ENCODE peak calls at places on chromosomes 4 and X, in six cellular contexts. One of them, this sample, is unnamed.

GRCh38 chr4:85498068-85498733 is 23.3 kb downstream of the ARHGAP24 start:
- DNase-seq in astrocyte: peak; percentile 69
- DNase-seq in esophagus muscularis mucosa: no peak
- DNase-seq in dorsolateral prefrontal cortex: peak; percentile 36
- DNase-seq in heart right ventricle: no peak
- DNase-seq in WTC11: no peak
- DNase-seq in this sample: no peak

GRCh38 chrX:36868592-36868991 is 139.6 kb upstream of the FAM47C start:
- DNase-seq in astrocyte: no peak
- DNase-seq in esophagus muscularis mucosa: no peak
- DNase-seq in dorsolateral prefrontal cortex: no peak
- DNase-seq in heart right ventricle: no peak
- DNase-seq in WTC11: no peak
- DNase-seq in this sample: no peak

GRCh38 chr4:47840291-47840690 is 2.4 kb upstream of the CORIN start:
- DNase-seq in astrocyte: no peak
- DNase-seq in esophagus muscularis mucosa: no peak
- DNase-seq in dorsolateral prefrontal cortex: no peak
- DNase-seq in heart right ventricle: no peak
- DNase-seq in WTC11: no peak
- DNase-seq in this sample: no peak

GRCh38 chr4:173420324-173420752 is 21.4 kb upstream of the SCRG1 start:
- DNase-seq in astrocyte: no peak
- DNase-seq in esophagus muscularis mucosa: no peak
- DNase-seq in dorsolateral prefrontal cortex: no peak
- DNase-seq in heart right ventricle: no peak
- DNase-seq in WTC11: no peak
- DNase-seq in this sample: no peak

GRCh38 chr4:7890635-7891393 is 48.8 kb downstream of the AFAP1 start:
- DNase-seq in astrocyte: peak; percentile 97
- DNase-seq in esophagus muscularis mucosa: no peak
- DNase-seq in dorsolateral prefrontal cortex: no peak
- DNase-seq in heart right ventricle: no peak
- DNase-seq in WTC11: no peak
- DNase-seq in this sample: no peak

GRCh38 chrX:131728295-131729145 is 184.6 kb downstream of the OR13H1 start:
- DNase-seq in astrocyte: peak; percentile 49
- DNase-seq in esophagus muscularis mucosa: no peak
- DNase-seq in dorsolateral prefrontal cortex: peak; percentile 72
- DNase-seq in heart right ventricle: no peak
- DNase-seq in WTC11: peak; percentile 15
- DNase-seq in this sample: no peak

GRCh38 chr4:76526585-76526990 is 91.6 kb downstream of the SHROOM3 start:
- DNase-seq in astrocyte: peak; percentile 79
- DNase-seq in esophagus muscularis mucosa: no peak
- DNase-seq in dorsolateral prefrontal cortex: no peak
- DNase-seq in heart right ventricle: no peak
- DNase-seq in WTC11: no peak
- DNase-seq in this sample: no peak

GRCh38 chr4:89491731-89492235 is 184.2 kb upstream of the GPRIN3 start:
- DNase-seq in astrocyte: peak; percentile 7
- DNase-seq in esophagus muscularis mucosa: no peak
- DNase-seq in dorsolateral prefrontal cortex: no peak
- DNase-seq in heart right ventricle: no peak
- DNase-seq in WTC11: no peak
- DNase-seq in this sample: no peak

GRCh38 chrX:119093991-119094741 is 21.4 kb downstream of the CT47C1 start:
- DNase-seq in astrocyte: no peak
- DNase-seq in esophagus muscularis mucosa: no peak
- DNase-seq in dorsolateral prefrontal cortex: no peak
- DNase-seq in heart right ventricle: no peak
- DNase-seq in WTC11: no peak
- DNase-seq in this sample: no peak

GRCh38 chr4:169012049-169012448 is 2.0 kb upstream of the CBR4 start:
- DNase-seq in astrocyte: no peak
- DNase-seq in esophagus muscularis mucosa: no peak
- DNase-seq in dorsolateral prefrontal cortex: no peak
- DNase-seq in heart right ventricle: no peak
- DNase-seq in WTC11: no peak
- DNase-seq in this sample: no peak

GRCh38 chr4:169010125-169011023 is at the start of gene CBR4:
- DNase-seq in astrocyte: peak; percentile 98
- DNase-seq in esophagus muscularis mucosa: peak; percentile 99
- DNase-seq in dorsolateral prefrontal cortex: peak; percentile 99
- DNase-seq in heart right ventricle: peak; percentile 97
- DNase-seq in WTC11: peak; percentile 95
- DNase-seq in this sample: peak; percentile 93

GRCh38 chr4:169013396-169013795 is 3.3 kb upstream of the CBR4 start:
- DNase-seq in astrocyte: no peak
- DNase-seq in esophagus muscularis mucosa: no peak
- DNase-seq in dorsolateral prefrontal cortex: no peak
- DNase-seq in heart right ventricle: no peak
- DNase-seq in WTC11: no peak
- DNase-seq in this sample: no peak

GRCh38 chr4:169008478-169008877 is 1.6 kb downstream of the CBR4 start:
- DNase-seq in astrocyte: no peak
- DNase-seq in esophagus muscularis mucosa: no peak
- DNase-seq in dorsolateral prefrontal cortex: no peak
- DNase-seq in heart right ventricle: no peak
- DNase-seq in WTC11: no peak
- DNase-seq in this sample: no peak

DNA sequence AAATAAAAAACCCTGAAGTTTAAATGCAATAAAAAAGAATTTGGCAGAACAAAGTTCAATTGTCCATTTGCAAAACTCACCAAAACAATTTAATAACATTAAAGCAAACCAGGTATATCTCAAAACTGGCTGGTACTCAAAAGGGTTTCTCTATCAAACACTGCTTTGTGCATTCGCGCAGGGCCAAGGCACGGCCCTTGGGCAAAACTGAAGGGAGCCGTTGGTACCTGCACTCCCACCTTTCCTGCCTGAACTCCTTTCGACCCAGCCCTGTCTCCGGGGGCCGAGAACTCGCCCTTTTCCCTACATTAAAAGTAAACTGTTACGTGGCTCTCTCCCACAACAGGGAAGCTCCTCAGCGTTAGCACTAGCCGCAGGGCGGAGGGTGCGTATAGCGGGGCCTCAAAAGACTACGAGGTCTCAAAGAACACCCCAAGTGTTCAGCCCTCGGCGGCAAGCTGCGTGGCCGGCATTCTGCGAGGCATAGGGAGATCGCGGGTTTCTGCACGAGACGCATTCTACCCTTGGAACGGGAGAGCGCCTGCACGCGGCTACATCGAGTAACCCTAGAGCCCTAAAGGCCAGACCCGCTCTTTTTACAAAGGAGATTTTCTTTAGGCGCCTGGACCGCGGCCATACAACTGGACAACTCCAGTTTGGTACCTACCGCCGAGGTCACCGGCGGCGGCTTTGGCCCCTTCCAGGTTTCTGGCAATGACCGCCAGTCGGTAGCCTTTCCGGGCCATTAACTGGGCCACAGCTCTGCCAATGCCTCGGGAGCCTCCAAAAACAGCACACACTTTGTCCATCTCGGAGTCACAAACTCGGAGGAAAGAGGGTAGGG is 552 bp downstream of the CBR4 start:
- DNase-seq in astrocyte: peak; percentile 35
- DNase-seq in esophagus muscularis mucosa: no peak
- DNase-seq in dorsolateral prefrontal cortex: peak; percentile 55
- DNase-seq in heart right ventricle: peak; percentile 69
- DNase-seq in WTC11: peak; percentile 58
- DNase-seq in this sample: peak; percentile 56
- TF ChIP-seq CTCF in astrocyte: no peak
- TF ChIP-seq CTCF in esophagus muscularis mucosa: peak; percentile 20
- TF ChIP-seq CTCF in dorsolateral prefrontal cortex: no peak
- TF ChIP-seq CTCF in heart right ventricle: no peak
- TF ChIP-seq CTCF in WTC11: no peak
- TF ChIP-seq CTCF in this sample: no peak

GRCh38 chr4:170872794-170873193 is 783.0 kb upstream of the AADAT start:
- DNase-seq in astrocyte: no peak
- DNase-seq in esophagus muscularis mucosa: no peak
- DNase-seq in dorsolateral prefrontal cortex: no peak
- DNase-seq in heart right ventricle: no peak
- DNase-seq in WTC11: no peak
- DNase-seq in this sample: no peak

DNA sequence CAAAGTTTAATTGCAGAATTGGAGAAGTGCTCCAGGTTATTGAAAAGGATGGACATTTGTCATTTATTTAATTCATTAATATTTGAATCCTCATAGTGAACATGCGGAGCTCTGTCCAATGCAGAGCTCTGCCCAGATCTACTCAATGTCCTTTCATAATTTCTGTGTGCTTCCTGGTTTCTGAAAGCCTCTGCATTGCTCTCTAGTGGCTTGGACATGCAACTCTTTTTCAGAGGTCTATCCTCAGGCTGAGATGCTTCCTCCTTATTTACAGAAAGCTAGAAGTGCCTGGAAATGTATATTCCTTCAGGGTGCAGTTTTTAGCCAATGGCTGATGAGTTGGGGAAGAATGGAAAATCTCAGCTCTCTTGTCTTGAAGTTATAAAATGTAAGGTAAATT is 786.1 kb upstream of the AADAT start:
- DNase-seq in astrocyte: no peak
- DNase-seq in esophagus muscularis mucosa: no peak
- DNase-seq in dorsolateral prefrontal cortex: no peak
- DNase-seq in heart right ventricle: no peak
- DNase-seq in WTC11: no peak
- DNase-seq in this sample: no peak
- TF ChIP-seq CTCF in astrocyte: no peak
- TF ChIP-seq CTCF in esophagus muscularis mucosa: no peak
- TF ChIP-seq CTCF in dorsolateral prefrontal cortex: no peak
- TF ChIP-seq CTCF in heart right ventricle: no peak
- TF ChIP-seq CTCF in WTC11: no peak
- TF ChIP-seq CTCF in this sample: peak; percentile 34

GRCh38 chr4:84260495-84260894 is 238.6 kb downstream of the NKX6-1 start:
- DNase-seq in astrocyte: no peak
- DNase-seq in esophagus muscularis mucosa: no peak
- DNase-seq in dorsolateral prefrontal cortex: no peak
- DNase-seq in heart right ventricle: no peak
- DNase-seq in WTC11: no peak
- DNase-seq in this sample: no peak

GRCh38 chr4:84254537-84254936 is 244.6 kb downstream of the NKX6-1 start:
- DNase-seq in astrocyte: no peak
- DNase-seq in esophagus muscularis mucosa: no peak
- DNase-seq in dorsolateral prefrontal cortex: no peak
- DNase-seq in heart right ventricle: no peak
- DNase-seq in WTC11: no peak
- DNase-seq in this sample: no peak

GRCh38 chr4:84264652-84265051 is 234.4 kb downstream of the NKX6-1 start:
- DNase-seq in astrocyte: no peak
- DNase-seq in esophagus muscularis mucosa: no peak
- DNase-seq in dorsolateral prefrontal cortex: no peak
- DNase-seq in heart right ventricle: no peak
- DNase-seq in WTC11: no peak
- DNase-seq in this sample: no peak

GRCh38 chr4:84263415-84263814 is 235.7 kb downstream of the NKX6-1 start:
- DNase-seq in astrocyte: no peak
- DNase-seq in esophagus muscularis mucosa: no peak
- DNase-seq in dorsolateral prefrontal cortex: no peak
- DNase-seq in heart right ventricle: no peak
- DNase-seq in WTC11: no peak
- DNase-seq in this sample: no peak

DNA sequence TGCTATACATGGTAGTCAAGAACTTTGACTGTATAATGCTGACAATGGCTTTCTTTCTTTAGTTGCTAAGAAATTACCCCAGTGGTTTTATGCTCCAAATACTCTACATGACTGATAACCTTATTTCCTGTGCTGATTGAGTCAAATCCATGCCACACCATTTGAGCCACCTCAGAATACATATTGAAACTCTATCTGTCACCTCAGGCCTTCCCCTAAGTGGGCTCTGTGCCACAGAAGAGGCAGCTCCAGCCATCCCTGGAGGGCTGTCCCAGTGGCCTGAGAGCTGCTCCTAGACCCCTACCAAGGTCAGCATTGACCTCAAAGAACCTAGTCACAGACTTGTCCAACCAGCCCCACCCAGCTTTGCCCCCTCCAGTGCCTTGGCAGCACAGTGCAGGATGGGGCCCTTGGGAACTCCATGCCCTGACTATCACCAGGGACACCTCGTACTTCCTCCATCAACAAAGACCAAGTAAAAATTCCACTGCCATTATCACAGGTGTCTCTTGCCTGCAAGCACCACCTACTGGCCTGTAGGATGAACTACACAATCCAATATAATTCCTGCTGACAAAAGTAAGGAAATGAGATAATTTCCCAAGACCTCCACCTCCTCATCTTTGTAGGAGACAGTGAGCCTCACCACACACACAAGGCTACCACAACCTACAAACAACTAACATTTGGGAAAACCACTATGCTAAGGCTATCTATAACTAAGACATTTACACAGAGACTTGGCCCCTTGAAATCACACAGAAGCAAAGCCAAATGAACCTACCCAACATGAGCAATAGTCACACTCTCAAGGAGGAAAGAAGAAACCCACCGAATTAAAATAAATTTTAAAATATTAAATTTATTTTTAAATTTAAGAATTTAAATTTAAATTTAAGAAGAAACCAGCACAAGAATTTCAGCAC is 239.9 kb downstream of the NKX6-1 start:
- DNase-seq in astrocyte: peak; percentile 14
- DNase-seq in esophagus muscularis mucosa: no peak
- DNase-seq in dorsolateral prefrontal cortex: no peak
- DNase-seq in heart right ventricle: no peak
- DNase-seq in WTC11: no peak
- DNase-seq in this sample: no peak
- TF ChIP-seq CTCF in astrocyte: peak; percentile 78
- TF ChIP-seq CTCF in esophagus muscularis mucosa: peak; percentile 26
- TF ChIP-seq CTCF in dorsolateral prefrontal cortex: peak; percentile 6
- TF ChIP-seq CTCF in heart right ventricle: peak; percentile 28
- TF ChIP-seq CTCF in WTC11: peak; percentile 60
- TF ChIP-seq CTCF in this sample: no peak

GRCh38 chrX:47200385-47201150 is 6.9 kb downstream of the UBA1 start:
- DNase-seq in astrocyte: peak; percentile 76
- DNase-seq in esophagus muscularis mucosa: no peak
- DNase-seq in dorsolateral prefrontal cortex: no peak
- DNase-seq in heart right ventricle: no peak
- DNase-seq in WTC11: no peak
- DNase-seq in this sample: no peak

GRCh38 chrX:47197526-47197925 is 3.9 kb downstream of the UBA1 start:
- DNase-seq in astrocyte: no peak
- DNase-seq in esophagus muscularis mucosa: no peak
- DNase-seq in dorsolateral prefrontal cortex: no peak
- DNase-seq in heart right ventricle: no peak
- DNase-seq in WTC11: no peak
- DNase-seq in this sample: no peak

GRCh38 chrX:47199286-47199685 is 5.7 kb downstream of the UBA1 start:
- DNase-seq in astrocyte: no peak
- DNase-seq in esophagus muscularis mucosa: no peak
- DNase-seq in dorsolateral prefrontal cortex: no peak
- DNase-seq in heart right ventricle: no peak
- DNase-seq in WTC11: no peak
- DNase-seq in this sample: no peak

GRCh38 chrX:47198026-47198686 is 4.5 kb downstream of the UBA1 start:
- DNase-seq in astrocyte: peak; percentile 61
- DNase-seq in esophagus muscularis mucosa: no peak
- DNase-seq in dorsolateral prefrontal cortex: no peak
- DNase-seq in heart right ventricle: no peak
- DNase-seq in WTC11: no peak
- DNase-seq in this sample: no peak

DNA sequence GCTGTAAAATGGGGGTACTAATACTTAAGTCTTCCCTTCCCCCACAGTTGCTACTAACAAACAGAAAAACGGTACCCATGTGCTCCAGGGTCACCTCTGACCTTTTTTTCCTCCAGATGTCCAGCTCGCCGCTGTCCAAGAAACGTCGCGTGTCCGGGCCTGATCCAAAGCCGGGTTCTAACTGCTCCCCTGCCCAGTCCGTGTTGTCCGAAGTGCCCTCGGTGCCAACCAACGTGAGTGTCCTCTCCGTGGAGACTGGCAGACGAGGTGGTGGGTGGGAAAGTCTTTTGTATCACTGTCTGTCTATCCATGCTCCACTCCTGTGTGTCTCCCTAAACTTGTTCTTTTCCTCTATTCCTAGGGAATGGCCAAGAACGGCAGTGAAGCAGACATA is 5.1 kb downstream of the UBA1 start:
- DNase-seq in astrocyte: no peak
- DNase-seq in esophagus muscularis mucosa: no peak
- DNase-seq in dorsolateral prefrontal cortex: no peak
- DNase-seq in heart right ventricle: no peak
- DNase-seq in WTC11: no peak
- DNase-seq in this sample: no peak
- TF ChIP-seq CTCF in astrocyte: no peak
- TF ChIP-seq CTCF in esophagus muscularis mucosa: no peak
- TF ChIP-seq CTCF in dorsolateral prefrontal cortex: no peak
- TF ChIP-seq CTCF in heart right ventricle: no peak
- TF ChIP-seq CTCF in WTC11: no peak
- TF ChIP-seq CTCF in this sample: no peak